ENCODE peak calls at places on chromosomes 13 and 19, in six cellular contexts. One of them, this sample, is unnamed.
A peak's percentile ranks its signal among the peaks of the same experiment; 100 is the strongest.

GRCh38 chr19:45215391-45216191 is 29.6 kb downstream of the EXOC3L2 start:
- DNase-seq in activated naive CD4-positive, alpha-beta T cell treated with anti-CD3 and anti-CD28 coated beads, Interleukin-2, amount 10 ng/mL, durations not matched to agents 7 days and 5 days: no peak
- DNase-seq in glutamatergic neuron: peak; percentile 37
- DNase-seq in hypothalamus: no peak
- DNase-seq in amniotic stem cell: no peak
- DNase-seq in EL: no peak
- DNase-seq in this sample: no peak

GRCh38 chr13:75986818-75987217 is 350.7 kb downstream of the LMO7 start:
- DNase-seq in activated naive CD4-positive, alpha-beta T cell treated with anti-CD3 and anti-CD28 coated beads, Interleukin-2, amount 10 ng/mL, durations not matched to agents 7 days and 5 days: no peak
- DNase-seq in glutamatergic neuron: no peak
- DNase-seq in hypothalamus: no peak
- DNase-seq in amniotic stem cell: no peak
- DNase-seq in EL: no peak
- DNase-seq in this sample: no peak

GRCh38 chr13:112652512-112653458 is 37.1 kb upstream of the ATP11A start:
- DNase-seq in activated naive CD4-positive, alpha-beta T cell treated with anti-CD3 and anti-CD28 coated beads, Interleukin-2, amount 10 ng/mL, durations not matched to agents 7 days and 5 days: no peak
- DNase-seq in glutamatergic neuron: no peak
- DNase-seq in hypothalamus: no peak
- DNase-seq in amniotic stem cell: no peak
- DNase-seq in EL: peak; percentile 14
- DNase-seq in this sample: no peak

GRCh38 chr13:31437975-31438374 is 238.2 kb downstream of the B3GLCT start:
- DNase-seq in activated naive CD4-positive, alpha-beta T cell treated with anti-CD3 and anti-CD28 coated beads, Interleukin-2, amount 10 ng/mL, durations not matched to agents 7 days and 5 days: no peak
- DNase-seq in glutamatergic neuron: no peak
- DNase-seq in hypothalamus: no peak
- DNase-seq in amniotic stem cell: peak; percentile 24
- DNase-seq in EL: peak; percentile 58
- DNase-seq in this sample: no peak

GRCh38 chr13:102726430-102726829 is 31.6 kb upstream of the METTL21C start:
- DNase-seq in activated naive CD4-positive, alpha-beta T cell treated with anti-CD3 and anti-CD28 coated beads, Interleukin-2, amount 10 ng/mL, durations not matched to agents 7 days and 5 days: peak; percentile 51
- DNase-seq in glutamatergic neuron: no peak
- DNase-seq in hypothalamus: no peak
- DNase-seq in amniotic stem cell: no peak
- DNase-seq in EL: no peak
- DNase-seq in this sample: no peak

GRCh38 chr19:12990853-12991252 is 4.4 kb upstream of the NFIX start:
- DNase-seq in activated naive CD4-positive, alpha-beta T cell treated with anti-CD3 and anti-CD28 coated beads, Interleukin-2, amount 10 ng/mL, durations not matched to agents 7 days and 5 days: no peak
- DNase-seq in glutamatergic neuron: no peak
- DNase-seq in hypothalamus: no peak
- DNase-seq in amniotic stem cell: no peak
- DNase-seq in EL: no peak
- DNase-seq in this sample: no peak

GRCh38 chr13:98476538-98476966 is 100.4 kb downstream of the STK24 start:
- DNase-seq in activated naive CD4-positive, alpha-beta T cell treated with anti-CD3 and anti-CD28 coated beads, Interleukin-2, amount 10 ng/mL, durations not matched to agents 7 days and 5 days: peak; percentile 92
- DNase-seq in glutamatergic neuron: no peak
- DNase-seq in hypothalamus: no peak
- DNase-seq in amniotic stem cell: peak; percentile 66
- DNase-seq in EL: peak; percentile 96
- DNase-seq in this sample: no peak

GRCh38 chr13:90594694-90595093 is 752.8 kb upstream of the MIR17HG start:
- DNase-seq in activated naive CD4-positive, alpha-beta T cell treated with anti-CD3 and anti-CD28 coated beads, Interleukin-2, amount 10 ng/mL, durations not matched to agents 7 days and 5 days: no peak
- DNase-seq in glutamatergic neuron: no peak
- DNase-seq in hypothalamus: no peak
- DNase-seq in amniotic stem cell: no peak
- DNase-seq in EL: peak; percentile 68
- DNase-seq in this sample: no peak

GRCh38 chr13:85543144-85543543 is 256.1 kb downstream of the SLITRK6 start:
- DNase-seq in activated naive CD4-positive, alpha-beta T cell treated with anti-CD3 and anti-CD28 coated beads, Interleukin-2, amount 10 ng/mL, durations not matched to agents 7 days and 5 days: no peak
- DNase-seq in glutamatergic neuron: no peak
- DNase-seq in hypothalamus: no peak
- DNase-seq in amniotic stem cell: no peak
- DNase-seq in EL: peak; percentile 35
- DNase-seq in this sample: no peak

GRCh38 chr19:39407644-39408391 is 1.2 kb downstream of the ZFP36 start:
- DNase-seq in activated naive CD4-positive, alpha-beta T cell treated with anti-CD3 and anti-CD28 coated beads, Interleukin-2, amount 10 ng/mL, durations not matched to agents 7 days and 5 days: peak; percentile 90
- DNase-seq in glutamatergic neuron: peak; percentile 30
- DNase-seq in hypothalamus: no peak
- DNase-seq in amniotic stem cell: no peak
- DNase-seq in EL: no peak
- DNase-seq in this sample: no peak

GRCh38 chr19:23002690-23003422 is at the start of gene ZNF728:
- DNase-seq in activated naive CD4-positive, alpha-beta T cell treated with anti-CD3 and anti-CD28 coated beads, Interleukin-2, amount 10 ng/mL, durations not matched to agents 7 days and 5 days: no peak
- DNase-seq in glutamatergic neuron: no peak
- DNase-seq in hypothalamus: peak; percentile 17
- DNase-seq in amniotic stem cell: no peak
- DNase-seq in EL: no peak
- DNase-seq in this sample: peak; percentile 4

GRCh38 chr19:58557253-58558065 is 952 bp downstream of the UBE2M start:
- DNase-seq in activated naive CD4-positive, alpha-beta T cell treated with anti-CD3 and anti-CD28 coated beads, Interleukin-2, amount 10 ng/mL, durations not matched to agents 7 days and 5 days: no peak
- DNase-seq in glutamatergic neuron: no peak
- DNase-seq in hypothalamus: no peak
- DNase-seq in amniotic stem cell: no peak
- DNase-seq in EL: no peak
- DNase-seq in this sample: no peak

GRCh38 chr19:46221152-46221551 is 8.4 kb upstream of the IGFL1 start:
- DNase-seq in activated naive CD4-positive, alpha-beta T cell treated with anti-CD3 and anti-CD28 coated beads, Interleukin-2, amount 10 ng/mL, durations not matched to agents 7 days and 5 days: no peak
- DNase-seq in glutamatergic neuron: no peak
- DNase-seq in hypothalamus: no peak
- DNase-seq in amniotic stem cell: no peak
- DNase-seq in EL: no peak
- DNase-seq in this sample: no peak

GRCh38 chr19:12841094-12841493 is 2.8 kb downstream of the MAST1 start:
- DNase-seq in activated naive CD4-positive, alpha-beta T cell treated with anti-CD3 and anti-CD28 coated beads, Interleukin-2, amount 10 ng/mL, durations not matched to agents 7 days and 5 days: peak; percentile 51
- DNase-seq in glutamatergic neuron: peak; percentile 99
- DNase-seq in hypothalamus: peak; percentile 18
- DNase-seq in amniotic stem cell: no peak
- DNase-seq in EL: peak; percentile 19
- DNase-seq in this sample: no peak

GRCh38 chr19:57320180-57321084 is at the start of gene ZNF543:
- DNase-seq in activated naive CD4-positive, alpha-beta T cell treated with anti-CD3 and anti-CD28 coated beads, Interleukin-2, amount 10 ng/mL, durations not matched to agents 7 days and 5 days: peak; percentile 96
- DNase-seq in glutamatergic neuron: peak; percentile 98
- DNase-seq in hypothalamus: peak; percentile 94
- DNase-seq in amniotic stem cell: peak; percentile 93
- DNase-seq in EL: peak; percentile 97
- DNase-seq in this sample: peak; percentile 96

GRCh38 chr13:73065665-73066350 is 7.0 kb downstream of the KLF5 start:
- DNase-seq in activated naive CD4-positive, alpha-beta T cell treated with anti-CD3 and anti-CD28 coated beads, Interleukin-2, amount 10 ng/mL, durations not matched to agents 7 days and 5 days: no peak
- DNase-seq in glutamatergic neuron: no peak
- DNase-seq in hypothalamus: no peak
- DNase-seq in amniotic stem cell: no peak
- DNase-seq in EL: no peak
- DNase-seq in this sample: no peak

GRCh38 chr13:96089749-96090239 is at the start of gene HS6ST3:
- DNase-seq in activated naive CD4-positive, alpha-beta T cell treated with anti-CD3 and anti-CD28 coated beads, Interleukin-2, amount 10 ng/mL, durations not matched to agents 7 days and 5 days: no peak
- DNase-seq in glutamatergic neuron: peak; percentile 54
- DNase-seq in hypothalamus: peak; percentile 42
- DNase-seq in amniotic stem cell: no peak
- DNase-seq in EL: peak; percentile 11
- DNase-seq in this sample: peak; percentile 65

GRCh38 chr13:109156181-109156935 is 526.9 kb downstream of the MYO16 start:
- DNase-seq in activated naive CD4-positive, alpha-beta T cell treated with anti-CD3 and anti-CD28 coated beads, Interleukin-2, amount 10 ng/mL, durations not matched to agents 7 days and 5 days: no peak
- DNase-seq in glutamatergic neuron: no peak
- DNase-seq in hypothalamus: no peak
- DNase-seq in amniotic stem cell: peak; percentile 56
- DNase-seq in EL: peak; percentile 86
- DNase-seq in this sample: no peak

GRCh38 chr19:1373534-1374249 is 10.0 kb upstream of the NDUFS7 start:
- DNase-seq in activated naive CD4-positive, alpha-beta T cell treated with anti-CD3 and anti-CD28 coated beads, Interleukin-2, amount 10 ng/mL, durations not matched to agents 7 days and 5 days: no peak
- DNase-seq in glutamatergic neuron: no peak
- DNase-seq in hypothalamus: peak; percentile 47
- DNase-seq in amniotic stem cell: no peak
- DNase-seq in EL: no peak
- DNase-seq in this sample: no peak

GRCh38 chr19:38387550-38388309 is at the start of gene GGN:
- DNase-seq in activated naive CD4-positive, alpha-beta T cell treated with anti-CD3 and anti-CD28 coated beads, Interleukin-2, amount 10 ng/mL, durations not matched to agents 7 days and 5 days: peak; percentile 87
- DNase-seq in glutamatergic neuron: peak; percentile 91
- DNase-seq in hypothalamus: peak; percentile 68
- DNase-seq in amniotic stem cell: peak; percentile 94
- DNase-seq in EL: peak; percentile 96
- DNase-seq in this sample: peak; percentile 81

GRCh38 chr13:52924241-52925148 is 76.1 kb upstream of the PCDH8 start:
- DNase-seq in activated naive CD4-positive, alpha-beta T cell treated with anti-CD3 and anti-CD28 coated beads, Interleukin-2, amount 10 ng/mL, durations not matched to agents 7 days and 5 days: no peak
- DNase-seq in glutamatergic neuron: no peak
- DNase-seq in hypothalamus: no peak
- DNase-seq in amniotic stem cell: no peak
- DNase-seq in EL: no peak
- DNase-seq in this sample: no peak

GRCh38 chr19:57212109-57212508 is 18.7 kb upstream of the AURKC start:
- DNase-seq in activated naive CD4-positive, alpha-beta T cell treated with anti-CD3 and anti-CD28 coated beads, Interleukin-2, amount 10 ng/mL, durations not matched to agents 7 days and 5 days: no peak
- DNase-seq in glutamatergic neuron: no peak
- DNase-seq in hypothalamus: no peak
- DNase-seq in amniotic stem cell: no peak
- DNase-seq in EL: peak; percentile 17
- DNase-seq in this sample: no peak

GRCh38 chr13:108225440-108225839 is 7.2 kb downstream of the ABHD13 start:
- DNase-seq in activated naive CD4-positive, alpha-beta T cell treated with anti-CD3 and anti-CD28 coated beads, Interleukin-2, amount 10 ng/mL, durations not matched to agents 7 days and 5 days: no peak
- DNase-seq in glutamatergic neuron: no peak
- DNase-seq in hypothalamus: no peak
- DNase-seq in amniotic stem cell: no peak
- DNase-seq in EL: no peak
- DNase-seq in this sample: no peak

GRCh38 chr13:29508130-29508873 is 87.2 kb downstream of the SLC7A1 start:
- DNase-seq in activated naive CD4-positive, alpha-beta T cell treated with anti-CD3 and anti-CD28 coated beads, Interleukin-2, amount 10 ng/mL, durations not matched to agents 7 days and 5 days: peak; percentile 79
- DNase-seq in glutamatergic neuron: peak; percentile 93
- DNase-seq in hypothalamus: peak; percentile 74
- DNase-seq in amniotic stem cell: peak; percentile 40
- DNase-seq in EL: peak; percentile 80
- DNase-seq in this sample: peak; percentile 80

GRCh38 chr13:99289674-99290337 is 17.4 kb downstream of the GPR183 start:
- DNase-seq in activated naive CD4-positive, alpha-beta T cell treated with anti-CD3 and anti-CD28 coated beads, Interleukin-2, amount 10 ng/mL, durations not matched to agents 7 days and 5 days: no peak
- DNase-seq in glutamatergic neuron: no peak
- DNase-seq in hypothalamus: no peak
- DNase-seq in amniotic stem cell: no peak
- DNase-seq in EL: no peak
- DNase-seq in this sample: no peak

GRCh38 chr19:345320-345879 is 804 bp upstream of the MIER2 start:
- DNase-seq in activated naive CD4-positive, alpha-beta T cell treated with anti-CD3 and anti-CD28 coated beads, Interleukin-2, amount 10 ng/mL, durations not matched to agents 7 days and 5 days: no peak
- DNase-seq in glutamatergic neuron: no peak
- DNase-seq in hypothalamus: no peak
- DNase-seq in amniotic stem cell: no peak
- DNase-seq in EL: no peak
- DNase-seq in this sample: no peak

GRCh38 chr13:100214886-100215285 is 126.0 kb downstream of the PCCA start:
- DNase-seq in activated naive CD4-positive, alpha-beta T cell treated with anti-CD3 and anti-CD28 coated beads, Interleukin-2, amount 10 ng/mL, durations not matched to agents 7 days and 5 days: no peak
- DNase-seq in glutamatergic neuron: no peak
- DNase-seq in hypothalamus: no peak
- DNase-seq in amniotic stem cell: peak; percentile 34
- DNase-seq in EL: peak; percentile 90
- DNase-seq in this sample: no peak

GRCh38 chr19:10769533-10770491 is 51.9 kb downstream of the DNM2 start:
- DNase-seq in activated naive CD4-positive, alpha-beta T cell treated with anti-CD3 and anti-CD28 coated beads, Interleukin-2, amount 10 ng/mL, durations not matched to agents 7 days and 5 days: peak; percentile 53
- DNase-seq in glutamatergic neuron: no peak
- DNase-seq in hypothalamus: peak; percentile 69
- DNase-seq in amniotic stem cell: no peak
- DNase-seq in EL: peak; percentile 38
- DNase-seq in this sample: peak; percentile 80

GRCh38 chr13:41216160-41216559 is 21.8 kb upstream of the KBTBD7 start:
- DNase-seq in activated naive CD4-positive, alpha-beta T cell treated with anti-CD3 and anti-CD28 coated beads, Interleukin-2, amount 10 ng/mL, durations not matched to agents 7 days and 5 days: no peak
- DNase-seq in glutamatergic neuron: no peak
- DNase-seq in hypothalamus: no peak
- DNase-seq in amniotic stem cell: no peak
- DNase-seq in EL: peak; percentile 52
- DNase-seq in this sample: no peak

GRCh38 chr19:28396259-28396940 is 816.6 kb downstream of the UQCRFS1 start:
- DNase-seq in activated naive CD4-positive, alpha-beta T cell treated with anti-CD3 and anti-CD28 coated beads, Interleukin-2, amount 10 ng/mL, durations not matched to agents 7 days and 5 days: no peak
- DNase-seq in glutamatergic neuron: no peak
- DNase-seq in hypothalamus: no peak
- DNase-seq in amniotic stem cell: no peak
- DNase-seq in EL: no peak
- DNase-seq in this sample: no peak

GRCh38 chr13:86464193-86464592 is 665.0 kb upstream of the SLITRK6 start:
- DNase-seq in activated naive CD4-positive, alpha-beta T cell treated with anti-CD3 and anti-CD28 coated beads, Interleukin-2, amount 10 ng/mL, durations not matched to agents 7 days and 5 days: no peak
- DNase-seq in glutamatergic neuron: no peak
- DNase-seq in hypothalamus: no peak
- DNase-seq in amniotic stem cell: no peak
- DNase-seq in EL: no peak
- DNase-seq in this sample: no peak

GRCh38 chr13:68124437-68125086 is 894.4 kb upstream of the PCDH9 start:
- DNase-seq in activated naive CD4-positive, alpha-beta T cell treated with anti-CD3 and anti-CD28 coated beads, Interleukin-2, amount 10 ng/mL, durations not matched to agents 7 days and 5 days: no peak
- DNase-seq in glutamatergic neuron: no peak
- DNase-seq in hypothalamus: no peak
- DNase-seq in amniotic stem cell: no peak
- DNase-seq in EL: no peak
- DNase-seq in this sample: no peak

GRCh38 chr19:35717665-35718344 is at the start of gene KMT2B:
- DNase-seq in activated naive CD4-positive, alpha-beta T cell treated with anti-CD3 and anti-CD28 coated beads, Interleukin-2, amount 10 ng/mL, durations not matched to agents 7 days and 5 days: no peak
- DNase-seq in glutamatergic neuron: peak; percentile 96
- DNase-seq in hypothalamus: peak; percentile 94
- DNase-seq in amniotic stem cell: peak; percentile 90
- DNase-seq in EL: peak; percentile 96
- DNase-seq in this sample: no peak

GRCh38 chr13:35987572-35988513 is 143.3 kb downstream of the DCLK1 start:
- DNase-seq in activated naive CD4-positive, alpha-beta T cell treated with anti-CD3 and anti-CD28 coated beads, Interleukin-2, amount 10 ng/mL, durations not matched to agents 7 days and 5 days: no peak
- DNase-seq in glutamatergic neuron: no peak
- DNase-seq in hypothalamus: no peak
- DNase-seq in amniotic stem cell: no peak
- DNase-seq in EL: no peak
- DNase-seq in this sample: no peak

GRCh38 chr13:35992964-35993363 is 138.2 kb downstream of the DCLK1 start:
- DNase-seq in activated naive CD4-positive, alpha-beta T cell treated with anti-CD3 and anti-CD28 coated beads, Interleukin-2, amount 10 ng/mL, durations not matched to agents 7 days and 5 days: no peak
- DNase-seq in glutamatergic neuron: no peak
- DNase-seq in hypothalamus: no peak
- DNase-seq in amniotic stem cell: no peak
- DNase-seq in EL: no peak
- DNase-seq in this sample: no peak

GRCh38 chr13:99217461-99218101 is 16.9 kb downstream of the UBAC2 start:
- DNase-seq in activated naive CD4-positive, alpha-beta T cell treated with anti-CD3 and anti-CD28 coated beads, Interleukin-2, amount 10 ng/mL, durations not matched to agents 7 days and 5 days: peak; percentile 32
- DNase-seq in glutamatergic neuron: no peak
- DNase-seq in hypothalamus: no peak
- DNase-seq in amniotic stem cell: no peak
- DNase-seq in EL: no peak
- DNase-seq in this sample: no peak

GRCh38 chr13:64723735-64724134 is 2506.4 kb downstream of the PCDH9 start:
- DNase-seq in activated naive CD4-positive, alpha-beta T cell treated with anti-CD3 and anti-CD28 coated beads, Interleukin-2, amount 10 ng/mL, durations not matched to agents 7 days and 5 days: no peak
- DNase-seq in glutamatergic neuron: no peak
- DNase-seq in hypothalamus: no peak
- DNase-seq in amniotic stem cell: peak; percentile 35
- DNase-seq in EL: peak; percentile 94
- DNase-seq in this sample: no peak

GRCh38 chr13:112911285-112911701 is 57.7 kb upstream of the MCF2L start:
- DNase-seq in activated naive CD4-positive, alpha-beta T cell treated with anti-CD3 and anti-CD28 coated beads, Interleukin-2, amount 10 ng/mL, durations not matched to agents 7 days and 5 days: no peak
- DNase-seq in glutamatergic neuron: no peak
- DNase-seq in hypothalamus: no peak
- DNase-seq in amniotic stem cell: no peak
- DNase-seq in EL: no peak
- DNase-seq in this sample: no peak